ENCODE peak calls at places on chromosome 10, in four cellular contexts. One of them, this sample, is unnamed.

GRCh38 chr10:75000748-75001321 is 110.6 kb upstream of the SAMD8 start:
- DNase-seq in fibroblast of lung: no peak
- DNase-seq in neural progenitor cell: no peak
- DNase-seq in substantia nigra: no peak
- DNase-seq in this sample: no peak

GRCh38 chr10:32180354-32181280 is 124.4 kb upstream of the KIF5B start:
- DNase-seq in fibroblast of lung: no peak
- DNase-seq in substantia nigra: no peak
- DNase-seq in neural progenitor cell: no peak
- DNase-seq in this sample: no peak

GRCh38 chr10:48964038-48964437 is 24.4 kb upstream of the LRRC18 start:
- DNase-seq in fibroblast of lung: no peak
- DNase-seq in substantia nigra: no peak
- DNase-seq in neural progenitor cell: no peak
- DNase-seq in this sample: no peak

GRCh38 chr10:48691812-48692528 is 7.3 kb downstream of the WDFY4 start:
- DNase-seq in neural progenitor cell: no peak
- DNase-seq in fibroblast of lung: no peak
- DNase-seq in substantia nigra: no peak
- DNase-seq in this sample: no peak

GRCh38 chr10:125023862-125024495 is 82.1 kb downstream of the ZRANB1 start:
- DNase-seq in fibroblast of lung: no peak
- DNase-seq in neural progenitor cell: no peak
- DNase-seq in substantia nigra: no peak
- DNase-seq in this sample: no peak

GRCh38 chr10:132335189-132336063 is 3.4 kb downstream of the LRRC27 start:
- DNase-seq in fibroblast of lung: no peak
- DNase-seq in substantia nigra: peak; percentile 54
- DNase-seq in neural progenitor cell: no peak
- DNase-seq in this sample: no peak

GRCh38 chr10:95873651-95874050 is 34.1 kb upstream of the CC2D2B start:
- DNase-seq in substantia nigra: no peak
- DNase-seq in fibroblast of lung: no peak
- DNase-seq in neural progenitor cell: no peak
- DNase-seq in this sample: no peak

GRCh38 chr10:132360766-132361447 is 28.9 kb downstream of the LRRC27 start:
- DNase-seq in fibroblast of lung: no peak
- DNase-seq in substantia nigra: no peak
- DNase-seq in neural progenitor cell: peak; percentile 63
- DNase-seq in this sample: no peak

GRCh38 chr10:131166486-131166885 is 145.0 kb downstream of the TCERG1L start:
- DNase-seq in substantia nigra: no peak
- DNase-seq in fibroblast of lung: no peak
- DNase-seq in neural progenitor cell: no peak
- DNase-seq in this sample: no peak

GRCh38 chr10:99781734-99782429 is 558 bp upstream of the ABCC2 start:
- DNase-seq in fibroblast of lung: no peak
- DNase-seq in neural progenitor cell: no peak
- DNase-seq in substantia nigra: no peak
- DNase-seq in this sample: no peak

GRCh38 chr10:26857991-26858706 is 2.6 kb downstream of the ABI1 start:
- DNase-seq in fibroblast of lung: peak; percentile 56
- DNase-seq in neural progenitor cell: no peak
- DNase-seq in substantia nigra: no peak
- DNase-seq in this sample: peak; percentile 37

GRCh38 chr10:92538231-92538958 is 35.5 kb downstream of the IDE start:
- DNase-seq in substantia nigra: no peak
- DNase-seq in fibroblast of lung: no peak
- DNase-seq in neural progenitor cell: no peak
- DNase-seq in this sample: no peak

GRCh38 chr10:35465601-35466140 is 129.4 kb downstream of the CCNY start:
- DNase-seq in fibroblast of lung: no peak
- DNase-seq in substantia nigra: no peak
- DNase-seq in neural progenitor cell: no peak
- DNase-seq in this sample: no peak

GRCh38 chr10:104311184-104311720 is 27.0 kb downstream of the ITPRIP start:
- DNase-seq in substantia nigra: no peak
- DNase-seq in neural progenitor cell: no peak
- DNase-seq in fibroblast of lung: no peak
- DNase-seq in this sample: no peak

GRCh38 chr10:131982185-131982756 is 548 bp upstream of the BNIP3 start:
- DNase-seq in fibroblast of lung: no peak
- DNase-seq in neural progenitor cell: no peak
- DNase-seq in substantia nigra: no peak
- DNase-seq in this sample: no peak

GRCh38 chr10:28381465-28381864 is 78.6 kb upstream of the MPP7 start:
- DNase-seq in neural progenitor cell: no peak
- DNase-seq in fibroblast of lung: no peak
- DNase-seq in substantia nigra: no peak
- DNase-seq in this sample: no peak

GRCh38 chr10:119031496-119032059 is 2.1 kb downstream of the NANOS1 start:
- DNase-seq in fibroblast of lung: no peak
- DNase-seq in substantia nigra: no peak
- DNase-seq in neural progenitor cell: no peak
- DNase-seq in this sample: no peak

GRCh38 chr10:83427101-83427500 is 712.2 kb upstream of the GHITM start:
- DNase-seq in substantia nigra: no peak
- DNase-seq in fibroblast of lung: no peak
- DNase-seq in neural progenitor cell: no peak
- DNase-seq in this sample: no peak

GRCh38 chr10:121092341-121093099 is 241.4 kb downstream of the WDR11 start:
- DNase-seq in fibroblast of lung: peak; percentile 43
- DNase-seq in neural progenitor cell: no peak
- DNase-seq in substantia nigra: no peak
- DNase-seq in this sample: no peak

GRCh38 chr10:44965651-44966097 is 6.1 kb downstream of the RASSF4 start:
- DNase-seq in neural progenitor cell: no peak
- DNase-seq in fibroblast of lung: no peak
- DNase-seq in substantia nigra: no peak
- DNase-seq in this sample: no peak

GRCh38 chr10:46541735-46542566 is 14.5 kb downstream of the GPRIN2 start:
- DNase-seq in neural progenitor cell: no peak
- DNase-seq in substantia nigra: no peak
- DNase-seq in fibroblast of lung: no peak
- DNase-seq in this sample: no peak

GRCh38 chr10:13271552-13272163 is 28.2 kb downstream of the PHYH start:
- DNase-seq in neural progenitor cell: peak; percentile 68
- DNase-seq in fibroblast of lung: no peak
- DNase-seq in substantia nigra: no peak
- DNase-seq in this sample: no peak

DNA sequence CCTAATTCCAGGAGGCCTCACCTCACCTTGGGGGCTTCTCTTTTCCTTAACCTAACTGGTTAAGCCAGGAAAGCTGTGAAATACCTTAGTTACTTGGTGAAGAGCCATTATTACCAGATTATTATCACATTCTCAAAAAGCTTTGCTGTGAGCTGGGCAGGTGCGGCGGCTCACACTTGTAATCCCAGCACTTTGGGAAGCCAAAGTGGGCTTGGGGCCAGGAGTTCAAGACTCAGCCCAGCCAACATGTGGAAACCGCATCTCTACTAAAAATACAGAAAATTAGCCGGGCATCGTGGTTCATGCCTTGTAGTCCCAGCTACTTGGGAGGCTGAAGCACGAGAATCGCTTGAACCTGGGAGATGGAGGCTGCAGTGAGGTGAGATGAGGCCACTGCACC is 102.4 kb upstream of the KLF6 start:
- DNase-seq in fibroblast of lung: no peak
- DNase-seq in neural progenitor cell: no peak
- DNase-seq in substantia nigra: no peak
- DNase-seq in this sample: peak; percentile 28
- H3K27ac ChIP-seq in fibroblast of lung: peak overlapping the region; percentile 94
- H3K27ac ChIP-seq in neural progenitor cell: peak overlapping the region; percentile 49
- H3K27ac ChIP-seq in substantia nigra: no peak overlapping the region
- H3K27ac ChIP-seq in this sample: peak overlapping the region; percentile 99

DNA sequence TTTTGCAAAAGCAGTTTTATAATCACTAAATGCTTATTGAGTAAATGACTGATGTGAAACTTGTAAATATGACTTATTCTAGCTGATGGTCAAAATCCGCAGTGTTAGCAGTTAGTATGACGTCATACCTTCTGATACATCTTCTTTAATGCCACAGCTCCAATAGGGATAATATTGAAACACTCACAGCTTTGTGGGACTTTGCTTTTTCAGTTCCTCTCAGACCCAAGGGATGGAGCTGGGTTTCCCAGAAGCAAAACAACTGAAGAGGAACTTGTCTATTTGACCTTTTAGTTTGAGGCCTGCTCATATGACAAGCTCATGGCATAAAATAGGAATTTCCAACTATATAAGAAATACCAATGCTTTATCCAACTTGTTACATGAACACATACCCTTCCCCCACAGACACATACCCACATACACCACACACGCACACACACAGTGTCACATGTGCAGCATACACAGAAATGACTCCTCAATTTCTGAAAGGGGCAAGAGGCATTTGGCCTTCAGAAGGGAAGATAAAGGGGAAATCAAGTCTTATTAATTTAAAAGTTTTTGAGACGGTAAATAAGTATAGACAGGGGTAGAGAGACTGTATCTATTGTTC is 31.7 kb upstream of the C10orf67 start:
- DNase-seq in fibroblast of lung: no peak
- DNase-seq in substantia nigra: no peak
- DNase-seq in neural progenitor cell: no peak
- DNase-seq in this sample: no peak
- H3K27ac ChIP-seq in fibroblast of lung: no peak overlapping the region
- H3K27ac ChIP-seq in substantia nigra: no peak overlapping the region
- H3K27ac ChIP-seq in neural progenitor cell: no peak overlapping the region
- H3K27ac ChIP-seq in this sample: no peak overlapping the region

GRCh38 chr10:60353519-60354258 is 36.0 kb downstream of the ANK3 start:
- DNase-seq in substantia nigra: peak; percentile 11
- DNase-seq in neural progenitor cell: peak; percentile 51
- DNase-seq in fibroblast of lung: peak; percentile 4
- DNase-seq in this sample: peak; percentile 8
- H3K27ac ChIP-seq in substantia nigra: peak overlapping the region; percentile 96
- H3K27ac ChIP-seq in neural progenitor cell: no peak overlapping the region
- H3K27ac ChIP-seq in fibroblast of lung: no peak overlapping the region
- H3K27ac ChIP-seq in this sample: no peak overlapping the region

GRCh38 chr10:15229268-15229667 is 60.8 kb upstream of the NMT2 start:
- DNase-seq in substantia nigra: no peak
- DNase-seq in fibroblast of lung: no peak
- DNase-seq in neural progenitor cell: no peak
- DNase-seq in this sample: no peak

GRCh38 chr10:15230257-15230656 is 61.8 kb upstream of the NMT2 start:
- DNase-seq in fibroblast of lung: no peak
- DNase-seq in substantia nigra: no peak
- DNase-seq in neural progenitor cell: no peak
- DNase-seq in this sample: no peak

GRCh38 chr10:15228426-15228825 is 59.9 kb upstream of the NMT2 start:
- DNase-seq in substantia nigra: no peak
- DNase-seq in neural progenitor cell: no peak
- DNase-seq in fibroblast of lung: no peak
- DNase-seq in this sample: no peak

GRCh38 chr10:15232279-15232678 is 63.8 kb upstream of the NMT2 start:
- DNase-seq in fibroblast of lung: no peak
- DNase-seq in neural progenitor cell: no peak
- DNase-seq in substantia nigra: no peak
- DNase-seq in this sample: no peak

GRCh38 chr10:15231403-15231802 is 62.9 kb upstream of the NMT2 start:
- DNase-seq in fibroblast of lung: no peak
- DNase-seq in substantia nigra: no peak
- DNase-seq in neural progenitor cell: no peak
- DNase-seq in this sample: no peak
- H3K27ac ChIP-seq in fibroblast of lung: no peak overlapping the region
- H3K27ac ChIP-seq in substantia nigra: no peak overlapping the region
- H3K27ac ChIP-seq in neural progenitor cell: no peak overlapping the region
- H3K27ac ChIP-seq in this sample: no peak overlapping the region

GRCh38 chr10:101061814-101062230 is at the start of gene KAZALD1:
- DNase-seq in fibroblast of lung: no peak
- DNase-seq in substantia nigra: no peak
- DNase-seq in neural progenitor cell: no peak
- DNase-seq in this sample: no peak
- H3K27ac ChIP-seq in fibroblast of lung: peak within 1 kb of the TSS; percentile 97
- H3K27ac ChIP-seq in substantia nigra: peak within 1 kb of the TSS; percentile 93
- H3K27ac ChIP-seq in neural progenitor cell: peak within 1 kb of the TSS; percentile 47
- H3K27ac ChIP-seq in this sample: peak within 1 kb of the TSS; percentile 99

GRCh38 chr10:18313146-18313542 is 172.9 kb downstream of the CACNB2 start:
- DNase-seq in substantia nigra: no peak
- DNase-seq in neural progenitor cell: no peak
- DNase-seq in fibroblast of lung: no peak
- DNase-seq in this sample: no peak
- H3K27ac ChIP-seq in substantia nigra: no peak overlapping the region
- H3K27ac ChIP-seq in neural progenitor cell: no peak overlapping the region
- H3K27ac ChIP-seq in fibroblast of lung: no peak overlapping the region
- H3K27ac ChIP-seq in this sample: no peak overlapping the region

DNA sequence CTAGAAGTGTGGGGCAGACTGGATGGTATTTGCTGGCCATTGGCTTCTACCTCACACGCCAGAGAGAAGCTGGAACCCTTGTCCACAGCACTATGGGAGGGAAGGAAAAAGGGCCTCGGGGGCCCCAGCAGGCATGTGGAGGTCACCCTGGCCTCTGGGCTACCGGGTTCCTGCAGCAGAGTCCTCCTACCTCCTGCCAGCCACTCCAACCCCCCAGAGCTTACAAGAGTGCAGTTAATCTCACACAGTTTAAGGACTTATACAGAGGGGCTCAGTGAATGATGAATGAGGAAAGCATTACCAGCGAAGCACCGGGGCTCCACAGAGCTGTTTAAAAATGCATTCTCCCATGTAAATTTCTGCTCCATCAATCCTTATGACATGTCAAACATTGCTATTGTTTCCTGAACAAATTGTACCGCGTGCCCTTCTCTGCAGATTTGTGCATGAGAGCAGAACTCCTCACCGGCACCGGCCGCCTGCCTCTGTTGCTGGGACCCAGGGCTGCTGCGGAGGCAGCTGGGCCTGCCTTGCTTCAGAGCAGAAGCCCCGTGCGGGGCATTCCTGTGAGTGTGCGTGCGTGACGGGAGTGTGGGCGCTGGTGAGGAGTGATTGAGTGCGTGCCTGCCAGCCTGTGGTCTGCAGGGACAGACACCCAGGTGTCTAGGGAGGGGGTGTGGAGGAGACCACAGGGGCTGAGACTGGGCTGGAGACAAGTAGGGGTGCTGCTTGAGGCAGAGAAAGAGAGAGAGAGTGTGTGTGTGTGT is 52.8 kb downstream of the C10orf105 start:
- DNase-seq in fibroblast of lung: peak; percentile 23
- DNase-seq in neural progenitor cell: peak; percentile 52
- DNase-seq in substantia nigra: no peak
- DNase-seq in this sample: peak; percentile 5
- H3K27ac ChIP-seq in fibroblast of lung: no peak overlapping the region
- H3K27ac ChIP-seq in neural progenitor cell: peak overlapping the region; percentile 46
- H3K27ac ChIP-seq in substantia nigra: no peak overlapping the region
- H3K27ac ChIP-seq in this sample: no peak overlapping the region

This sample was measured in astrocyte.